ENCODE peak calls at places on chromosome 9, in six cellular contexts. N is CD4-positive, CD25-positive, alpha-beta regulatory T cell; W is PC-9; Z is GM23338; G is prostate gland; M is HCT116. I is an unnamed sample.

GRCh38 chr9:100222674-100223073 is 123.6 kb downstream of the INVS start:
- DNase-seq in N (no peak), W (no peak), Z (peak; percentile 43), G (no peak), M (no peak), I (no peak)

GRCh38 chr9:108776920-108777650 is 78.7 kb downstream of the ACTL7B start:
- DNase-seq in N (no peak), W (peak; percentile 83), Z (peak; percentile 59), G (no peak), M (no peak), I (no peak)

GRCh38 chr9:115254781-115255180 is 136.8 kb upstream of the TNC start:
- DNase-seq in N (no peak), W (no peak), Z (no peak), G (no peak), M (no peak), I (no peak)

GRCh38 chr9:93814561-93814960 is 140.6 kb downstream of the BARX1 start:
- DNase-seq in N (no peak), W (no peak), Z (peak; percentile 36), G (no peak), M (no peak), I (peak; percentile 53)

GRCh38 chr9:71509054-71509453 is 259.3 kb downstream of the CEMIP2 start:
- DNase-seq in N (no peak), W (no peak), Z (peak; percentile 4), G (no peak), M (no peak), I (no peak)

GRCh38 chr9:134716067-134716466 is 74.5 kb downstream of the COL5A1 start:
- DNase-seq in N (no peak), W (no peak), Z (no peak), G (no peak), M (no peak), I (no peak)

GRCh38 chr9:68961587-68961986 is 52.3 kb downstream of the PRKACG start:
- DNase-seq in N (no peak), W (no peak), Z (no peak), G (no peak), M (no peak), I (no peak)

GRCh38 chr9:130276121-130276520 is 10.6 kb downstream of the HMCN2 start:
- DNase-seq in N (no peak), W (peak; percentile 36), Z (no peak), G (no peak), M (no peak), I (no peak)

GRCh38 chr9:110303136-110303535 is 34.5 kb downstream of the TXNDC8 start:
- DNase-seq in N (no peak), W (no peak), Z (no peak), G (no peak), M (no peak), I (no peak)

GRCh38 chr9:93122721-93123221 is 11.3 kb downstream of the NINJ1 start:
- DNase-seq in N (no peak), W (no peak), Z (no peak), G (no peak), M (no peak), I (peak; percentile 57)

GRCh38 chr9:120571443-120572257 is 8.3 kb downstream of the CDK5RAP2 start:
- DNase-seq in N (no peak), W (no peak), Z (no peak), G (peak; percentile 89), M (no peak), I (peak; percentile 69)

GRCh38 chr9:93126825-93127368 is 7.2 kb downstream of the NINJ1 start:
- DNase-seq in N (peak; percentile 42), W (no peak), Z (peak; percentile 32), G (peak; percentile 49), M (no peak), I (peak; percentile 72)

GRCh38 chr9:134059188-134059641 is 8.6 kb downstream of the BRD3 start:
- DNase-seq in N (no peak), W (no peak), Z (no peak), G (no peak), M (no peak), I (peak; percentile 50)

GRCh38 chr9:93599571-93600403 is 23.4 kb downstream of the PHF2 start:
- DNase-seq in N (peak; percentile 37), W (no peak), Z (peak; percentile 28), G (no peak), M (no peak), I (peak; percentile 44)

GRCh38 chr9:137878146-137878941 is 762 bp downstream of the CACNA1B start:
- DNase-seq in N (peak; percentile 22), W (no peak), Z (peak; percentile 90), G (no peak), M (no peak), I (no peak)

GRCh38 chr9:87742813-87743428 is 17.0 kb downstream of the CTSL start:
- DNase-seq in N (no peak), W (no peak), Z (no peak), G (no peak), M (no peak), I (no peak)

GRCh38 chr9:2125909-2126308 is 110.8 kb downstream of the SMARCA2 start:
- DNase-seq in N (peak; percentile 41), W (no peak), Z (no peak), G (no peak), M (no peak), I (no peak)

GRCh38 chr9:98020471-98021145 is 35.9 kb upstream of the NANS start:
- DNase-seq in N (no peak), W (no peak), Z (no peak), G (no peak), M (no peak), I (no peak)

GRCh38 chr9:24118170-24118569 is 292.1 kb upstream of the ELAVL2 start:
- DNase-seq in N (no peak), W (no peak), Z (no peak), G (no peak), M (no peak), I (no peak)

GRCh38 chr9:130493021-130493420 is 48.3 kb downstream of the ASS1 start:
- DNase-seq in N (no peak), W (no peak), Z (no peak), G (no peak), M (no peak), I (no peak)

GRCh38 chr9:2765250-2765880 is 48.1 kb downstream of the KCNV2 start:
- DNase-seq in N (peak; percentile 24), W (peak; percentile 20), Z (peak; percentile 74), G (peak; percentile 12), M (no peak), I (no peak)

GRCh38 chr9:16652511-16653101 is 217.9 kb downstream of the BNC2 start:
- DNase-seq in N (no peak), W (no peak), Z (peak; percentile 64), G (no peak), M (no peak), I (no peak)

GRCh38 chr9:77743381-77743780 is 95.3 kb upstream of the GNA14 start:
- DNase-seq in N (no peak), W (no peak), Z (no peak), G (no peak), M (no peak), I (no peak)

GRCh38 chr9:74940600-74940999 is 12.1 kb downstream of the C9orf40 start:
- DNase-seq in N (no peak), W (no peak), Z (peak; percentile 48), G (no peak), M (no peak), I (no peak)

GRCh38 chr9:100211471-100211870 is 112.4 kb downstream of the INVS start:
- DNase-seq in N (no peak), W (no peak), Z (no peak), G (no peak), M (no peak), I (no peak)

GRCh38 chr9:136353757-136354488 is 9.6 kb downstream of the DNLZ start:
- DNase-seq in N (no peak), W (no peak), Z (no peak), G (no peak), M (no peak), I (no peak)
- H3K27ac ChIP-seq in N (no peak overlapping the region), W (no peak overlapping the region), Z (no peak overlapping the region), G (no peak overlapping the region), M (peak overlapping the region; percentile 49), I (peak overlapping the region; percentile 11)

GRCh38 chr9:95030920-95031662 is 286.4 kb downstream of the FANCC start:
- DNase-seq in N (no peak), W (no peak), Z (no peak), G (no peak), M (no peak), I (no peak)

GRCh38 chr9:95030344-95030743 is 287.2 kb downstream of the FANCC start:
- DNase-seq in N (no peak), W (no peak), Z (no peak), G (no peak), M (no peak), I (no peak)

GRCh38 chr9:95029720-95030119 is 287.8 kb downstream of the FANCC start:
- DNase-seq in N (no peak), W (no peak), Z (no peak), G (no peak), M (no peak), I (no peak)

GRCh38 chr9:95032580-95033298 is 284.8 kb downstream of the FANCC start:
- DNase-seq in N (no peak), W (no peak), Z (no peak), G (no peak), M (no peak), I (no peak)

DNA sequence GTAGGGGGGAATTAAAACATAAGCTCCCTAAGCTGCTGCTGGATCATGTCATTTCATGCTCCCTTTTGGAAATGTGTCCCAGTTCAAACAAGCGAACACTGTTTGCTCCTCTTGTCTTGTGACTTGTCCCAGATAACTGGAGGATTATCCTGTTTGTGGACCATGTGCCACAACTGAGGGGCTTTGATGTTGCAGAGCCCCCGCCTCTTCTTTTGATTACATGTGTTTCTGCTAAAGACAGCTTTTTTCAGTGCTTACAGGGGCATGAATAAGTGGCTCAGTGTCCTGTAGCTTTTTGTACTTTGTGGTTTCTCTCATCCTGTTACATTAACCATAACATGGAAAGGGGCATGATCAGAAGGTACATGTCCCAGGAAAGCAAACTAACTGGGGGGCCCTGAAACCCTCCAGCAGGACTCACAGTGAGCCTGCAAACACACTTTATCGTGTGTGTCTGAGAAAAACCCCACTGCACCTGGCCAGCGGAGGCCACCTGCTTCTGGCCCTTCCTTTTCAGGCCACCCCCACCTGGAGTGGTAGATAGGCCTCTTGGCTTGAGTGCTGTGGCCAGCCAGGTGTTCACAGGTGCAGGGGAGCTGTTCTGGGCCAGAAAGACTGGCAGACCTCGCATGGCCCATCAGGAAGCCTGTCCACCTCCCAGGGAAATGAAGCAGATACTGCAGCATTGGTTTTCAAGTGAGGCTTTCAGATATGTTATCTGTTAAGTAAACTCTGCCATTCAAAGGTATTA is 285.6 kb downstream of the FANCC start:
- DNase-seq in N (no peak), W (no peak), Z (no peak), G (no peak), M (no peak), I (peak; percentile 70)
- H3K4me3 ChIP-seq in N (no peak overlapping the region), W (no peak overlapping the region), Z (no peak overlapping the region), G (no peak overlapping the region), M (no peak overlapping the region), I (no peak overlapping the region)

GRCh38 chr9:124411514-124412227 is 3.6 kb downstream of the PSMB7 start:
- DNase-seq in N (no peak), W (no peak), Z (no peak), G (no peak), M (no peak), I (no peak)
- H3K36me3 ChIP-seq in N (peaks cover 70% of the 10 kb centered on the region), W (peaks cover 62% of the 10 kb centered on the region), Z (peaks cover 60% of the 10 kb centered on the region), G (no peaks in the 10 kb centered on the region), M (peaks cover 55% of the 10 kb centered on the region), I (peaks cover 76% of the 10 kb centered on the region)

DNA sequence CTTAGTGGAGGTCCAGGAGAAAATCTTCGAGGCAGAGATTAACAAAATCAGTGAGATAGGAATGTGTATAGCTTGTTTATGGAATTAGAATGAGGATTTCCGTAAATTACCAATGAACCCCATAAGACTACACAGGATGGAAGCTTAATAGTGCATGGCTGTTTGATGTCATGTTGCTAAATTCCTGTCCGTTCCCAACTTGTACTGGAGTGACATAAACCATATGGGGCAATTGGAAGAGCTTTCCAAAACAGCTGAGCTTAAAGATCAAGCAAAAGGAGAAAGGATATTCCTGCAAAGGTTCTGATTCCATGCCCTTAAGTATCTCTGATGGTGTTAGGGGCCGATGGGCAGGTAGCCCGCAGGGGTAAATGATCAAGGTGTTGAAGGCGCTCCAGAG is 17.4 kb downstream of the GLE1 start:
- DNase-seq in N (no peak), W (no peak), Z (no peak), G (no peak), M (no peak), I (no peak)
- H3K27ac ChIP-seq in N (no peak overlapping the region), W (no peak overlapping the region), Z (no peak overlapping the region), G (no peak overlapping the region), M (no peak overlapping the region), I (no peak overlapping the region)